ENCODE peak calls at places on chromosomes 1 and 21, in four cellular contexts. One of them, this sample, is unnamed.

GRCh38 chr1:113858418-113858817 is 13.1 kb downstream of the PTPN22 start:
- DNase-seq in ovary: no peak
- DNase-seq in breast epithelium: no peak
- DNase-seq in heart left ventricle: no peak
- DNase-seq in this sample: no peak

GRCh38 chr21:26288033-26288432 is 117.5 kb upstream of the APP start:
- DNase-seq in ovary: no peak
- DNase-seq in heart left ventricle: peak; percentile 33
- DNase-seq in breast epithelium: no peak
- DNase-seq in this sample: no peak

GRCh38 chr1:199691540-199691939 is 336.0 kb upstream of the NR5A2 start:
- DNase-seq in ovary: no peak
- DNase-seq in heart left ventricle: no peak
- DNase-seq in breast epithelium: no peak
- DNase-seq in this sample: no peak

GRCh38 chr1:19963636-19964035 is 15.8 kb downstream of the PLA2G2A start:
- DNase-seq in ovary: no peak
- DNase-seq in breast epithelium: no peak
- DNase-seq in heart left ventricle: peak; percentile 53
- DNase-seq in this sample: no peak

GRCh38 chr1:229171934-229172333 is 99.0 kb upstream of the RAB4A start:
- DNase-seq in heart left ventricle: no peak
- DNase-seq in breast epithelium: peak; percentile 75
- DNase-seq in ovary: no peak
- DNase-seq in this sample: peak; percentile 57

GRCh38 chr1:172902861-172903381 is 147.8 kb downstream of the TNFSF18 start:
- DNase-seq in breast epithelium: no peak
- DNase-seq in heart left ventricle: no peak
- DNase-seq in ovary: no peak
- DNase-seq in this sample: no peak

GRCh38 chr1:35834218-35834617 is 26.4 kb downstream of the AGO4 start:
- DNase-seq in ovary: no peak
- DNase-seq in breast epithelium: no peak
- DNase-seq in heart left ventricle: no peak
- DNase-seq in this sample: no peak

GRCh38 chr1:160665330-160666078 is 18.7 kb upstream of the SLAMF1 start:
- DNase-seq in breast epithelium: no peak
- DNase-seq in ovary: peak; percentile 57
- DNase-seq in heart left ventricle: peak; percentile 59
- DNase-seq in this sample: no peak

GRCh38 chr1:93888900-93889299 is 9.9 kb upstream of the DNTTIP2 start:
- DNase-seq in breast epithelium: no peak
- DNase-seq in heart left ventricle: no peak
- DNase-seq in ovary: no peak
- DNase-seq in this sample: no peak

GRCh38 chr21:36806103-36806502 is 107.2 kb downstream of the SIM2 start:
- DNase-seq in breast epithelium: no peak
- DNase-seq in ovary: no peak
- DNase-seq in heart left ventricle: no peak
- DNase-seq in this sample: no peak

GRCh38 chr1:245686006-245686405 is 531.2 kb downstream of the KIF26B start:
- DNase-seq in ovary: no peak
- DNase-seq in heart left ventricle: no peak
- DNase-seq in breast epithelium: no peak
- DNase-seq in this sample: no peak

GRCh38 chr21:45875416-45875760 is 106.2 kb upstream of the COL6A1 start:
- DNase-seq in ovary: no peak
- DNase-seq in breast epithelium: no peak
- DNase-seq in heart left ventricle: no peak
- DNase-seq in this sample: no peak

GRCh38 chr1:47725732-47726495 is 271.3 kb downstream of the TRABD2B start:
- DNase-seq in ovary: peak; percentile 70
- DNase-seq in breast epithelium: peak; percentile 52
- DNase-seq in heart left ventricle: peak; percentile 79
- DNase-seq in this sample: peak; percentile 71

GRCh38 chr21:32463367-32463766 is 50.9 kb downstream of the EVA1C start:
- DNase-seq in ovary: no peak
- DNase-seq in heart left ventricle: no peak
- DNase-seq in breast epithelium: peak; percentile 73
- DNase-seq in this sample: peak; percentile 76

GRCh38 chr1:225928186-225929175 is 4.4 kb upstream of the PYCR2 start:
- DNase-seq in ovary: no peak
- DNase-seq in breast epithelium: no peak
- DNase-seq in heart left ventricle: no peak
- DNase-seq in this sample: no peak

GRCh38 chr1:201409440-201409839 is 10.3 kb upstream of the LAD1 start:
- DNase-seq in heart left ventricle: no peak
- DNase-seq in breast epithelium: no peak
- DNase-seq in ovary: no peak
- DNase-seq in this sample: no peak

GRCh38 chr1:224380003-224380402 is 23.3 kb downstream of the CNIH4 start:
- DNase-seq in breast epithelium: no peak
- DNase-seq in heart left ventricle: no peak
- DNase-seq in ovary: no peak
- DNase-seq in this sample: no peak

GRCh38 chr1:232707142-232707541 is 77.2 kb upstream of the SIPA1L2 start:
- DNase-seq in heart left ventricle: no peak
- DNase-seq in breast epithelium: no peak
- DNase-seq in ovary: no peak
- DNase-seq in this sample: peak; percentile 46

GRCh38 chr1:93878501-93878888 is 511 bp downstream of the DNTTIP2 start:
- DNase-seq in breast epithelium: peak; percentile 40
- DNase-seq in ovary: peak; percentile 49
- DNase-seq in heart left ventricle: peak; percentile 50
- DNase-seq in this sample: peak; percentile 12

GRCh38 chr1:15870421-15870820 is 22.9 kb downstream of the SPEN start:
- DNase-seq in heart left ventricle: no peak
- DNase-seq in ovary: no peak
- DNase-seq in breast epithelium: no peak
- DNase-seq in this sample: no peak

GRCh38 chr1:21764615-21765423 is 18.1 kb downstream of the USP48 start:
- DNase-seq in breast epithelium: peak; percentile 57
- DNase-seq in ovary: no peak
- DNase-seq in heart left ventricle: peak; percentile 57
- DNase-seq in this sample: peak; percentile 59

GRCh38 chr1:210496063-210496462 is 167.4 kb downstream of the HHAT start:
- DNase-seq in ovary: no peak
- DNase-seq in breast epithelium: peak; percentile 30
- DNase-seq in heart left ventricle: peak; percentile 27
- DNase-seq in this sample: no peak

GRCh38 chr1:58814251-58815068 is 30.6 kb upstream of the JUN start:
- DNase-seq in heart left ventricle: peak; percentile 66
- DNase-seq in breast epithelium: peak; percentile 59
- DNase-seq in ovary: peak; percentile 66
- DNase-seq in this sample: peak; percentile 68

GRCh38 chr1:74822851-74823443 is 90.0 kb downstream of the TYW3 start:
- DNase-seq in heart left ventricle: no peak
- DNase-seq in breast epithelium: no peak
- DNase-seq in ovary: no peak
- DNase-seq in this sample: no peak

GRCh38 chr1:170337413-170337994 is 191.7 kb downstream of the NTMT2 start:
- DNase-seq in ovary: no peak
- DNase-seq in breast epithelium: no peak
- DNase-seq in heart left ventricle: no peak
- DNase-seq in this sample: no peak

GRCh38 chr1:3785458-3786157 is 10.7 kb downstream of the LRRC47 start:
- DNase-seq in ovary: no peak
- DNase-seq in heart left ventricle: no peak
- DNase-seq in breast epithelium: peak; percentile 33
- DNase-seq in this sample: no peak

GRCh38 chr1:115666206-115666605 is 24.4 kb downstream of the VANGL1 start:
- DNase-seq in ovary: no peak
- DNase-seq in breast epithelium: no peak
- DNase-seq in heart left ventricle: no peak
- DNase-seq in this sample: no peak

GRCh38 chr1:967466-968343 is 1.4 kb downstream of the PLEKHN1 start:
- DNase-seq in breast epithelium: no peak
- DNase-seq in ovary: no peak
- DNase-seq in heart left ventricle: peak; percentile 21
- DNase-seq in this sample: no peak

GRCh38 chr1:240491156-240491555 is 120.8 kb downstream of the GREM2 start:
- DNase-seq in ovary: no peak
- DNase-seq in heart left ventricle: no peak
- DNase-seq in breast epithelium: no peak
- DNase-seq in this sample: no peak

GRCh38 chr1:240491796-240492195 is 120.2 kb downstream of the GREM2 start:
- DNase-seq in breast epithelium: no peak
- DNase-seq in heart left ventricle: no peak
- DNase-seq in ovary: no peak
- DNase-seq in this sample: no peak

GRCh38 chr1:240486596-240486995 is 125.4 kb downstream of the GREM2 start:
- DNase-seq in heart left ventricle: no peak
- DNase-seq in breast epithelium: no peak
- DNase-seq in ovary: no peak
- DNase-seq in this sample: no peak

GRCh38 chr1:240484804-240485441 is 127.0 kb downstream of the GREM2 start:
- DNase-seq in breast epithelium: no peak
- DNase-seq in heart left ventricle: no peak
- DNase-seq in ovary: no peak
- DNase-seq in this sample: no peak

DNA sequence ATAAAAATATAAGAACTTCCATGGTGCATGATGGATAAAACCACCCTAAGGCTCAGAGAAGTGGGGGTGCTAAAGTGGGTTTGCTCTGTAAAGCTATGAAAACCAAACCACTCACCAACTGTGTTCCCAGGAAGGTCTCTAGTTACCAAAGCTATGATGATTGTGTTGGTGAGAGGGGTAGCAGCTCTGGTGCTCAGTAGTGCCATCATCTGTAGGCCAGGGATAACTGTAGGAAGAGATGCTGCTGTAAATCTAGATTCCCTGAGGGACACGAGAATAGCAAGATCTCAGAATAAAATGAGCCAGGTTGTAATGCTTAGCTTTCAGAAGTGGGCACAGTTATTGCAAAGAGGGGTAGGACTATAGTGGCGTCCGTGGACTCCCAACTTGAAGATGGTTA is 124.5 kb downstream of the GREM2 start:
- DNase-seq in ovary: no peak
- DNase-seq in breast epithelium: no peak
- DNase-seq in heart left ventricle: no peak
- DNase-seq in this sample: no peak
- TF ChIP-seq POLR2A in ovary: no peak
- TF ChIP-seq POLR2A in breast epithelium: no peak
- TF ChIP-seq POLR2A in heart left ventricle: no peak
- TF ChIP-seq POLR2A in this sample: no peak

GRCh38 chr1:112633628-112634027 is 14.0 kb downstream of the CAPZA1 start:
- DNase-seq in ovary: no peak
- DNase-seq in breast epithelium: no peak
- DNase-seq in heart left ventricle: no peak
- DNase-seq in this sample: no peak
- H3K4me1 ChIP-seq in ovary: peaks cover 5% of the 10 kb centered on the region
- H3K4me1 ChIP-seq in breast epithelium: no peaks in the 10 kb centered on the region
- H3K4me1 ChIP-seq in heart left ventricle: peaks cover 27% of the 10 kb centered on the region
- H3K4me1 ChIP-seq in this sample: no peaks in the 10 kb centered on the region

DNA sequence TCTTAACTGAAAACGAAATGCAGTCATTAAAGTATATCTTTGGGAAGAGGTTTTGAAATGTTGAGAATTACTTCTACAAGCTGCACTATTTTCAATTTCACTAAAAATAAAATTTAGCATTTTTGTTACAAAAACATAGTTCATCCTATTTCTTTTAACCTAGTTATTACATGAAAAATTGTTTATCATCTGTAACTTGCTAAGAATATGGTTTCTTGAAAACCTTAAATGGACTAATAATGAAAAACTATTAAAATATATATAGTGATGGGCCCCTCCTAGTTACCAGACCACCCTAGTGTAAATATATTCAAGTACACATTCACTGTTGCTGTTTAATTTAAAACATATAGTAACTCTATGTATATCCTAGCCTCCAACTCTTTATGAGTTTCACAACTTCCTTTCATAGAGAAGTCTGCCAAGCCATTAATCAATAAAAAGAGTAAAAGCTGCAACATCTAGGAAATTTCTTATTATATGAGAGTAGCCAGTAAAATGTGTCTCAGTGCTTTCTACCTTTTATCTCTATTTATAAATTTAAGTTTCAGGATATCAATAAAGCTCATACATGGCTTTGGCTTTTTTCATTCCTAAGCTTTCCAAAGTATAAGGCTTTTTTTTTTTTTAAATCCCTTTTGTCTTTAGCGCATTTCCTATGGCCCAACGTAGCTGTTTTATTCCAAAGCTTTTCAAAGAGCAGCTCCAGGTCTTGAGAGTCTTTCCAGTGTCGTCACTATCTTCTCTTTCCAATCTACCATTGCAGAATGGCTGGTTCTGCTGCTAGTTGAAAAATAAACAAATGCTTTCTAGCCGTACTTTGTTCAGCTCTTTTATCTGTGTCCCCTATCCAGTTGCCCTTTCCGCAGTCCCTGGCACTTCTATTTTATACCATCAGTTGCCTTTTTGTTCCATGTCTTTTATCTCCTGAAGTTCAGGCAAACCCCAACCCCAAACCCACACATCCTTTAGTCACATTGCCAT is 6.5 kb downstream of the IRF2BP2 start:
- DNase-seq in heart left ventricle: no peak
- DNase-seq in ovary: no peak
- DNase-seq in breast epithelium: no peak
- DNase-seq in this sample: no peak
- TF ChIP-seq POLR2A in heart left ventricle: no peak
- TF ChIP-seq POLR2A in ovary: no peak
- TF ChIP-seq POLR2A in breast epithelium: no peak
- TF ChIP-seq POLR2A in this sample: peak; percentile 11

GRCh38 chr1:235069171-235069570 is 59.5 kb downstream of the TOMM20 start:
- DNase-seq in ovary: no peak
- DNase-seq in heart left ventricle: no peak
- DNase-seq in breast epithelium: no peak
- DNase-seq in this sample: no peak
- H3K4me1 ChIP-seq in ovary: peaks cover 4% of the 10 kb centered on the region
- H3K4me1 ChIP-seq in heart left ventricle: peaks cover 57% of the 10 kb centered on the region
- H3K4me1 ChIP-seq in breast epithelium: peaks cover 13% of the 10 kb centered on the region
- H3K4me1 ChIP-seq in this sample: peaks cover 5% of the 10 kb centered on the region

DNA sequence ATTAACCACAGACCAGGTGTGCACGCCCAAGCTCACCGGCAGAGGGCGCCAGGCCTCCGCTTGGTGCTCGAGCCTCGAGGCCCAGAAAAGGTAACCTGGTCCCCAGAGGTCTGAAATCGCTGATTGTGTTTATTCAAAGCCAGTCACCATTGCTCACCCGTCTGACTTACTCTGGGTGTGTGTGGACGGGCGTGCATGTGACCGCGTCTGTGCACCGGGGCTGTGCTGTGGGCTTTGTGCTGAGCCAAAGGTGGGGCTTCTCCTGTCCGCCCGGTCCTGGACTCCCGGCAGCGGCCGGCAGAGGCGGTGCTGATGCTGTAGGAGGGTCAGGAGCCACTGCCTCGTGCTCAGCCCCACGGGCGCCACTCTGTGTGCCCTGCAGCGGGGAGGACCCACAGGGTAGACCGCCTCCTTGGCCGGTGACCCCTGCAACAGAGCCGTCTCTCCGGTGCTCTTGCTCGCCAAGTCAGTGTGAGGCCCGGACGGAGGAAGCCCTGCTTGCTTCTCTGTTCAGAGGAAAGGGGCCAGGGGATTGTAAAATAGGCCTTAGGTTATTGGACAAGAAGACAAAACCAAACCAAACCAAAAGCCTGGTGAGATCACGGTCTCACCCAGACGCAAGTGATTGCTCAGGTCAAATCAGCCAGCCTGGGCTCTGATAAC is 32.0 kb upstream of the BTG2 start:
- DNase-seq in breast epithelium: peak; percentile 84
- DNase-seq in heart left ventricle: peak; percentile 88
- DNase-seq in ovary: peak; percentile 90
- DNase-seq in this sample: peak; percentile 88
- TF ChIP-seq POLR2A in breast epithelium: no peak
- TF ChIP-seq POLR2A in heart left ventricle: peak; percentile 34
- TF ChIP-seq POLR2A in ovary: peak; percentile 34
- TF ChIP-seq POLR2A in this sample: peak; percentile 59

This sample was measured in prostate gland.